ENCODE peak calls at places on chromosome 14, in ten cellular contexts. One of them, this sample, is unnamed.

GRCh38 chr14:52315355-52315718 is 1.2 kb downstream of the PTGER2 start:
- DNase-seq in D341Med: no peak
- DNase-seq in stimulated activated CD8-positive, alpha-beta memory T cell treated with anti-CD3 and anti-CD28 coated beads, Interleukin-4, amount 100 ng/mL, for 4 hours: no peak
- DNase-seq in astrocyte: no peak
- DNase-seq in HT-29: no peak
- DNase-seq in stimulated activated CD4-positive, alpha-beta T cell treated with anti-CD3 and anti-CD28 coated beads, Interleukin-15, amount 100 ng/mL, for 24 hours: no peak
- DNase-seq in gastrocnemius medialis: no peak
- DNase-seq in fibroblast of the aortic adventitia: peak; percentile 40
- DNase-seq in tibial nerve: no peak
- DNase-seq in NCI-H2107: no peak
- DNase-seq in this sample: no peak

GRCh38 chr14:94342334-94342934 is 19.3 kb upstream of the SERPINA6 start:
- DNase-seq in D341Med: no peak
- DNase-seq in stimulated activated CD8-positive, alpha-beta memory T cell treated with anti-CD3 and anti-CD28 coated beads, Interleukin-4, amount 100 ng/mL, for 4 hours: no peak
- DNase-seq in astrocyte: peak; percentile 100
- DNase-seq in HT-29: peak; percentile 88
- DNase-seq in stimulated activated CD4-positive, alpha-beta T cell treated with anti-CD3 and anti-CD28 coated beads, Interleukin-15, amount 100 ng/mL, for 24 hours: peak; percentile 36
- DNase-seq in gastrocnemius medialis: peak; percentile 40
- DNase-seq in fibroblast of the aortic adventitia: peak; percentile 100
- DNase-seq in tibial nerve: peak; percentile 76
- DNase-seq in NCI-H2107: no peak
- DNase-seq in this sample: peak; percentile 75

GRCh38 chr14:104743461-104744380 is 9.2 kb upstream of the SIVA1 start:
- DNase-seq in D341Med: no peak
- DNase-seq in stimulated activated CD8-positive, alpha-beta memory T cell treated with anti-CD3 and anti-CD28 coated beads, Interleukin-4, amount 100 ng/mL, for 4 hours: no peak
- DNase-seq in astrocyte: no peak
- DNase-seq in HT-29: no peak
- DNase-seq in stimulated activated CD4-positive, alpha-beta T cell treated with anti-CD3 and anti-CD28 coated beads, Interleukin-15, amount 100 ng/mL, for 24 hours: no peak
- DNase-seq in gastrocnemius medialis: no peak
- DNase-seq in fibroblast of the aortic adventitia: peak; percentile 28
- DNase-seq in tibial nerve: no peak
- DNase-seq in NCI-H2107: no peak
- DNase-seq in this sample: no peak

GRCh38 chr14:49954171-49954631 is 61.3 kb downstream of the ARF6 start:
- DNase-seq in D341Med: no peak
- DNase-seq in stimulated activated CD8-positive, alpha-beta memory T cell treated with anti-CD3 and anti-CD28 coated beads, Interleukin-4, amount 100 ng/mL, for 4 hours: no peak
- DNase-seq in astrocyte: no peak
- DNase-seq in HT-29: no peak
- DNase-seq in stimulated activated CD4-positive, alpha-beta T cell treated with anti-CD3 and anti-CD28 coated beads, Interleukin-15, amount 100 ng/mL, for 24 hours: no peak
- DNase-seq in gastrocnemius medialis: peak; percentile 11
- DNase-seq in fibroblast of the aortic adventitia: peak; percentile 37
- DNase-seq in tibial nerve: no peak
- DNase-seq in NCI-H2107: no peak
- DNase-seq in this sample: no peak

GRCh38 chr14:85572845-85573244 is 42.9 kb downstream of the FLRT2 start:
- DNase-seq in D341Med: no peak
- DNase-seq in stimulated activated CD8-positive, alpha-beta memory T cell treated with anti-CD3 and anti-CD28 coated beads, Interleukin-4, amount 100 ng/mL, for 4 hours: no peak
- DNase-seq in astrocyte: peak; percentile 88
- DNase-seq in HT-29: no peak
- DNase-seq in stimulated activated CD4-positive, alpha-beta T cell treated with anti-CD3 and anti-CD28 coated beads, Interleukin-15, amount 100 ng/mL, for 24 hours: no peak
- DNase-seq in gastrocnemius medialis: no peak
- DNase-seq in fibroblast of the aortic adventitia: peak; percentile 86
- DNase-seq in tibial nerve: no peak
- DNase-seq in NCI-H2107: no peak
- DNase-seq in this sample: no peak

GRCh38 chr14:96275182-96276112 is 19.4 kb downstream of the BDKRB1 start:
- DNase-seq in D341Med: peak; percentile 86
- DNase-seq in stimulated activated CD8-positive, alpha-beta memory T cell treated with anti-CD3 and anti-CD28 coated beads, Interleukin-4, amount 100 ng/mL, for 4 hours: peak; percentile 18
- DNase-seq in astrocyte: peak; percentile 61
- DNase-seq in HT-29: peak; percentile 41
- DNase-seq in stimulated activated CD4-positive, alpha-beta T cell treated with anti-CD3 and anti-CD28 coated beads, Interleukin-15, amount 100 ng/mL, for 24 hours: peak; percentile 81
- DNase-seq in gastrocnemius medialis: peak; percentile 20
- DNase-seq in fibroblast of the aortic adventitia: peak; percentile 82
- DNase-seq in tibial nerve: peak; percentile 49
- DNase-seq in NCI-H2107: peak; percentile 79
- DNase-seq in this sample: peak; percentile 52

GRCh38 chr14:83133986-83134664 is 1600.5 kb upstream of the SEL1L start:
- DNase-seq in D341Med: peak; percentile 51
- DNase-seq in stimulated activated CD8-positive, alpha-beta memory T cell treated with anti-CD3 and anti-CD28 coated beads, Interleukin-4, amount 100 ng/mL, for 4 hours: no peak
- DNase-seq in astrocyte: no peak
- DNase-seq in HT-29: no peak
- DNase-seq in stimulated activated CD4-positive, alpha-beta T cell treated with anti-CD3 and anti-CD28 coated beads, Interleukin-15, amount 100 ng/mL, for 24 hours: no peak
- DNase-seq in gastrocnemius medialis: no peak
- DNase-seq in fibroblast of the aortic adventitia: no peak
- DNase-seq in tibial nerve: no peak
- DNase-seq in NCI-H2107: no peak
- DNase-seq in this sample: no peak

GRCh38 chr14:21264025-21264801 is 5.0 kb downstream of the HNRNPC start:
- DNase-seq in D341Med: no peak
- DNase-seq in stimulated activated CD8-positive, alpha-beta memory T cell treated with anti-CD3 and anti-CD28 coated beads, Interleukin-4, amount 100 ng/mL, for 4 hours: no peak
- DNase-seq in astrocyte: peak; percentile 90
- DNase-seq in HT-29: no peak
- DNase-seq in stimulated activated CD4-positive, alpha-beta T cell treated with anti-CD3 and anti-CD28 coated beads, Interleukin-15, amount 100 ng/mL, for 24 hours: no peak
- DNase-seq in gastrocnemius medialis: no peak
- DNase-seq in fibroblast of the aortic adventitia: peak; percentile 80
- DNase-seq in tibial nerve: no peak
- DNase-seq in NCI-H2107: no peak
- DNase-seq in this sample: no peak

GRCh38 chr14:102594514-102595175 is 2.2 kb downstream of the RCOR1 start:
- DNase-seq in D341Med: peak; percentile 67
- DNase-seq in stimulated activated CD8-positive, alpha-beta memory T cell treated with anti-CD3 and anti-CD28 coated beads, Interleukin-4, amount 100 ng/mL, for 4 hours: peak; percentile 23
- DNase-seq in astrocyte: peak; percentile 38
- DNase-seq in HT-29: peak; percentile 64
- DNase-seq in stimulated activated CD4-positive, alpha-beta T cell treated with anti-CD3 and anti-CD28 coated beads, Interleukin-15, amount 100 ng/mL, for 24 hours: peak; percentile 79
- DNase-seq in gastrocnemius medialis: peak; percentile 37
- DNase-seq in fibroblast of the aortic adventitia: peak; percentile 70
- DNase-seq in tibial nerve: peak; percentile 49
- DNase-seq in NCI-H2107: peak; percentile 47
- DNase-seq in this sample: peak; percentile 55

GRCh38 chr14:90295870-90296516 is 35.7 kb downstream of the NRDE2 start:
- DNase-seq in D341Med: no peak
- DNase-seq in stimulated activated CD8-positive, alpha-beta memory T cell treated with anti-CD3 and anti-CD28 coated beads, Interleukin-4, amount 100 ng/mL, for 4 hours: no peak
- DNase-seq in astrocyte: peak; percentile 62
- DNase-seq in HT-29: no peak
- DNase-seq in stimulated activated CD4-positive, alpha-beta T cell treated with anti-CD3 and anti-CD28 coated beads, Interleukin-15, amount 100 ng/mL, for 24 hours: no peak
- DNase-seq in gastrocnemius medialis: no peak
- DNase-seq in fibroblast of the aortic adventitia: no peak
- DNase-seq in tibial nerve: no peak
- DNase-seq in NCI-H2107: no peak
- DNase-seq in this sample: no peak

GRCh38 chr14:68011629-68012028 is 192.1 kb downstream of the RAD51B start:
- DNase-seq in D341Med: no peak
- DNase-seq in stimulated activated CD8-positive, alpha-beta memory T cell treated with anti-CD3 and anti-CD28 coated beads, Interleukin-4, amount 100 ng/mL, for 4 hours: no peak
- DNase-seq in astrocyte: peak; percentile 95
- DNase-seq in HT-29: no peak
- DNase-seq in stimulated activated CD4-positive, alpha-beta T cell treated with anti-CD3 and anti-CD28 coated beads, Interleukin-15, amount 100 ng/mL, for 24 hours: no peak
- DNase-seq in gastrocnemius medialis: no peak
- DNase-seq in fibroblast of the aortic adventitia: peak; percentile 87
- DNase-seq in tibial nerve: no peak
- DNase-seq in NCI-H2107: no peak
- DNase-seq in this sample: no peak

GRCh38 chr14:41022932-41023331 is 583.7 kb upstream of the LRFN5 start:
- DNase-seq in D341Med: no peak
- DNase-seq in stimulated activated CD8-positive, alpha-beta memory T cell treated with anti-CD3 and anti-CD28 coated beads, Interleukin-4, amount 100 ng/mL, for 4 hours: no peak
- DNase-seq in astrocyte: peak; percentile 11
- DNase-seq in HT-29: no peak
- DNase-seq in stimulated activated CD4-positive, alpha-beta T cell treated with anti-CD3 and anti-CD28 coated beads, Interleukin-15, amount 100 ng/mL, for 24 hours: no peak
- DNase-seq in gastrocnemius medialis: no peak
- DNase-seq in fibroblast of the aortic adventitia: no peak
- DNase-seq in tibial nerve: no peak
- DNase-seq in NCI-H2107: no peak
- DNase-seq in this sample: no peak

GRCh38 chr14:66003082-66003740 is 483.0 kb upstream of the CCDC196 start:
- DNase-seq in D341Med: no peak
- DNase-seq in stimulated activated CD8-positive, alpha-beta memory T cell treated with anti-CD3 and anti-CD28 coated beads, Interleukin-4, amount 100 ng/mL, for 4 hours: no peak
- DNase-seq in astrocyte: no peak
- DNase-seq in HT-29: no peak
- DNase-seq in stimulated activated CD4-positive, alpha-beta T cell treated with anti-CD3 and anti-CD28 coated beads, Interleukin-15, amount 100 ng/mL, for 24 hours: no peak
- DNase-seq in gastrocnemius medialis: no peak
- DNase-seq in fibroblast of the aortic adventitia: no peak
- DNase-seq in tibial nerve: no peak
- DNase-seq in NCI-H2107: no peak
- DNase-seq in this sample: no peak

GRCh38 chr14:70358631-70359030 is 852 bp downstream of the COX16 start:
- DNase-seq in D341Med: peak; percentile 29
- DNase-seq in stimulated activated CD8-positive, alpha-beta memory T cell treated with anti-CD3 and anti-CD28 coated beads, Interleukin-4, amount 100 ng/mL, for 4 hours: no peak
- DNase-seq in astrocyte: peak; percentile 2
- DNase-seq in HT-29: no peak
- DNase-seq in stimulated activated CD4-positive, alpha-beta T cell treated with anti-CD3 and anti-CD28 coated beads, Interleukin-15, amount 100 ng/mL, for 24 hours: no peak
- DNase-seq in gastrocnemius medialis: no peak
- DNase-seq in fibroblast of the aortic adventitia: peak; percentile 27
- DNase-seq in tibial nerve: no peak
- DNase-seq in NCI-H2107: no peak
- DNase-seq in this sample: no peak

GRCh38 chr14:55968741-55969140 is 149.5 kb upstream of the PELI2 start:
- DNase-seq in D341Med: no peak
- DNase-seq in stimulated activated CD8-positive, alpha-beta memory T cell treated with anti-CD3 and anti-CD28 coated beads, Interleukin-4, amount 100 ng/mL, for 4 hours: no peak
- DNase-seq in astrocyte: peak; percentile 35
- DNase-seq in HT-29: peak; percentile 2
- DNase-seq in stimulated activated CD4-positive, alpha-beta T cell treated with anti-CD3 and anti-CD28 coated beads, Interleukin-15, amount 100 ng/mL, for 24 hours: no peak
- DNase-seq in gastrocnemius medialis: no peak
- DNase-seq in fibroblast of the aortic adventitia: peak; percentile 21
- DNase-seq in tibial nerve: no peak
- DNase-seq in NCI-H2107: no peak
- DNase-seq in this sample: peak; percentile 9

GRCh38 chr14:46250113-46250703 is 401.4 kb downstream of the RPL10L start:
- DNase-seq in D341Med: peak; percentile 41
- DNase-seq in stimulated activated CD8-positive, alpha-beta memory T cell treated with anti-CD3 and anti-CD28 coated beads, Interleukin-4, amount 100 ng/mL, for 4 hours: no peak
- DNase-seq in astrocyte: no peak
- DNase-seq in HT-29: peak; percentile 25
- DNase-seq in stimulated activated CD4-positive, alpha-beta T cell treated with anti-CD3 and anti-CD28 coated beads, Interleukin-15, amount 100 ng/mL, for 24 hours: no peak
- DNase-seq in gastrocnemius medialis: no peak
- DNase-seq in fibroblast of the aortic adventitia: peak; percentile 0
- DNase-seq in tibial nerve: no peak
- DNase-seq in NCI-H2107: no peak
- DNase-seq in this sample: peak; percentile 45

GRCh38 chr14:50823051-50823762 is 7.8 kb downstream of the NIN start:
- DNase-seq in D341Med: no peak
- DNase-seq in stimulated activated CD8-positive, alpha-beta memory T cell treated with anti-CD3 and anti-CD28 coated beads, Interleukin-4, amount 100 ng/mL, for 4 hours: no peak
- DNase-seq in astrocyte: no peak
- DNase-seq in HT-29: no peak
- DNase-seq in stimulated activated CD4-positive, alpha-beta T cell treated with anti-CD3 and anti-CD28 coated beads, Interleukin-15, amount 100 ng/mL, for 24 hours: peak; percentile 50
- DNase-seq in gastrocnemius medialis: no peak
- DNase-seq in fibroblast of the aortic adventitia: peak; percentile 50
- DNase-seq in tibial nerve: no peak
- DNase-seq in NCI-H2107: no peak
- DNase-seq in this sample: peak; percentile 40

GRCh38 chr14:68358500-68358899 is 434.4 kb downstream of the ZFP36L1 start:
- DNase-seq in D341Med: no peak
- DNase-seq in stimulated activated CD8-positive, alpha-beta memory T cell treated with anti-CD3 and anti-CD28 coated beads, Interleukin-4, amount 100 ng/mL, for 4 hours: no peak
- DNase-seq in astrocyte: no peak
- DNase-seq in HT-29: no peak
- DNase-seq in stimulated activated CD4-positive, alpha-beta T cell treated with anti-CD3 and anti-CD28 coated beads, Interleukin-15, amount 100 ng/mL, for 24 hours: no peak
- DNase-seq in gastrocnemius medialis: no peak
- DNase-seq in fibroblast of the aortic adventitia: no peak
- DNase-seq in tibial nerve: no peak
- DNase-seq in NCI-H2107: no peak
- DNase-seq in this sample: no peak

GRCh38 chr14:90784621-90785270 is 31.5 kb downstream of the TTC7B start:
- DNase-seq in D341Med: no peak
- DNase-seq in stimulated activated CD8-positive, alpha-beta memory T cell treated with anti-CD3 and anti-CD28 coated beads, Interleukin-4, amount 100 ng/mL, for 4 hours: no peak
- DNase-seq in astrocyte: no peak
- DNase-seq in HT-29: no peak
- DNase-seq in stimulated activated CD4-positive, alpha-beta T cell treated with anti-CD3 and anti-CD28 coated beads, Interleukin-15, amount 100 ng/mL, for 24 hours: no peak
- DNase-seq in gastrocnemius medialis: no peak
- DNase-seq in fibroblast of the aortic adventitia: no peak
- DNase-seq in tibial nerve: no peak
- DNase-seq in NCI-H2107: no peak
- DNase-seq in this sample: no peak

GRCh38 chr14:90554341-90554740 is 157.5 kb downstream of the CALM1 start:
- DNase-seq in D341Med: no peak
- DNase-seq in stimulated activated CD8-positive, alpha-beta memory T cell treated with anti-CD3 and anti-CD28 coated beads, Interleukin-4, amount 100 ng/mL, for 4 hours: no peak
- DNase-seq in astrocyte: no peak
- DNase-seq in HT-29: no peak
- DNase-seq in stimulated activated CD4-positive, alpha-beta T cell treated with anti-CD3 and anti-CD28 coated beads, Interleukin-15, amount 100 ng/mL, for 24 hours: no peak
- DNase-seq in gastrocnemius medialis: no peak
- DNase-seq in fibroblast of the aortic adventitia: no peak
- DNase-seq in tibial nerve: no peak
- DNase-seq in NCI-H2107: no peak
- DNase-seq in this sample: peak; percentile 78